ENCODE peak calls at places on chromosome 15, in nine cellular contexts. I is glutamatergic neuron; D is DND-41; W is CD4-positive, alpha-beta T cell; S is AG10803; G is right lobe of liver; J is pancreas; L is psoas muscle; U is foreskin keratinocyte. M is an unnamed sample.

GRCh38 chr15:39403674-39404117 is 177.2 kb upstream of the THBS1 start:
- DNase-seq in S (peak; percentile 76), L (no peak), U (peak; percentile 86), D (no peak), I (no peak), G (no peak), W (no peak), J (no peak), M (no peak)

GRCh38 chr15:90603893-90604292 is 74.2 kb downstream of the CRTC3 start:
- DNase-seq in D (peak; percentile 30), S (peak; percentile 32), W (peak; percentile 58), U (no peak), J (no peak), G (no peak), L (no peak), I (no peak), M (no peak)

GRCh38 chr15:89932880-89933279 is 20.1 kb upstream of the ARPIN start:
- DNase-seq in I (no peak), J (no peak), W (no peak), D (no peak), U (no peak), L (no peak), G (no peak), S (no peak), M (no peak)

GRCh38 chr15:77944002-77944867 is 133.3 kb downstream of the TBC1D2B start:
- DNase-seq in W (peak; percentile 19), I (peak; percentile 80), J (peak; percentile 86), S (peak; percentile 77), L (peak; percentile 93), U (peak; percentile 54), D (no peak), G (peak; percentile 89), M (peak; percentile 82)

GRCh38 chr15:63968122-63968524 is 78.2 kb downstream of the DAPK2 start:
- DNase-seq in S (no peak), I (no peak), D (no peak), L (peak; percentile 61), G (no peak), J (no peak), U (no peak), W (no peak), M (no peak)

GRCh38 chr15:59739557-59740186 is 50.6 kb upstream of the BNIP2 start:
- DNase-seq in W (no peak), J (no peak), U (no peak), I (no peak), L (no peak), D (no peak), G (peak; percentile 95), S (no peak), M (no peak)

GRCh38 chr15:65653341-65653740 is 31.6 kb downstream of the SLC24A1 start:
- DNase-seq in S (peak; percentile 54), I (no peak), J (no peak), G (no peak), W (no peak), U (no peak), D (no peak), L (no peak), M (no peak)

GRCh38 chr15:51365417-51365816 is 24.0 kb downstream of the GLDN start:
- DNase-seq in S (no peak), J (no peak), W (no peak), L (no peak), D (no peak), I (no peak), U (no peak), G (no peak), M (no peak)

GRCh38 chr15:28112962-28113361 is 13.8 kb upstream of the OCA2 start:
- DNase-seq in D (no peak), L (no peak), U (no peak), I (no peak), S (no peak), W (no peak), J (no peak), G (no peak), M (no peak)

GRCh38 chr15:29728418-29728817 is 93.8 kb downstream of the TJP1 start:
- DNase-seq in I (no peak), S (no peak), J (no peak), G (no peak), D (no peak), L (no peak), U (no peak), W (no peak), M (no peak)

GRCh38 chr15:63943829-63944680 is 102.2 kb downstream of the DAPK2 start:
- DNase-seq in G (no peak), S (no peak), I (no peak), U (no peak), J (no peak), W (no peak), D (no peak), L (no peak), M (no peak)

GRCh38 chr15:69011641-69012040 is 2.9 kb upstream of the NOX5 start:
- DNase-seq in G (no peak), W (no peak), J (no peak), I (no peak), L (no peak), S (no peak), U (no peak), D (no peak), M (no peak)

GRCh38 chr15:52234596-52235541 is 43.7 kb upstream of the GNB5 start:
- DNase-seq in J (no peak), U (no peak), D (no peak), I (no peak), W (peak; percentile 31), G (no peak), L (no peak), S (no peak), M (no peak)

GRCh38 chr15:68808091-68808490 is 12.6 kb downstream of the ANP32A start:
- DNase-seq in D (no peak), I (no peak), U (no peak), G (no peak), J (no peak), W (no peak), L (no peak), S (no peak), M (no peak)

GRCh38 chr15:63501256-63502089 is 2.9 kb upstream of the USP3 start:
- DNase-seq in D (no peak), I (peak; percentile 42), G (peak; percentile 90), W (no peak), S (peak; percentile 93), L (peak; percentile 86), U (no peak), J (peak; percentile 76), M (no peak)

GRCh38 chr15:78537266-78537665 is 3.0 kb upstream of the PSMA4 start:
- DNase-seq in I (no peak), U (no peak), G (no peak), D (no peak), W (no peak), L (no peak), S (peak; percentile 40), J (no peak), M (no peak)

GRCh38 chr15:90881181-90881977 is 2.9 kb upstream of the FES start:
- DNase-seq in W (no peak), J (no peak), L (no peak), S (no peak), U (no peak), G (peak; percentile 63), D (no peak), I (no peak), M (no peak)

GRCh38 chr15:68586274-68586961 is 7.6 kb downstream of the CORO2B start:
- DNase-seq in W (no peak), G (peak; percentile 24), I (peak; percentile 11), D (no peak), S (peak; percentile 64), U (peak; percentile 86), J (no peak), L (no peak), M (no peak)

GRCh38 chr15:56733131-56734012 is at the start of gene ZNF280D:
- DNase-seq in J (peak; percentile 90), D (peak; percentile 87), U (peak; percentile 73), W (peak; percentile 75), L (peak; percentile 95), I (peak; percentile 88), G (peak; percentile 93), S (peak; percentile 92), M (peak; percentile 76)

GRCh38 chr15:91566116-91566515 is 287.4 kb upstream of the SLCO3A1 start:
- DNase-seq in J (no peak), I (no peak), G (no peak), S (no peak), U (no peak), D (no peak), L (no peak), W (no peak), M (no peak)

GRCh38 chr15:63895194-63895593 is 61.4 kb upstream of the HERC1 start:
- DNase-seq in W (no peak), L (no peak), G (peak; percentile 27), D (no peak), I (no peak), J (no peak), U (no peak), S (no peak), M (no peak)

GRCh38 chr15:78396976-78397375 is 41.0 kb upstream of the IREB2 start:
- DNase-seq in W (no peak), S (peak; percentile 81), J (peak; percentile 82), U (no peak), I (no peak), L (peak; percentile 77), G (peak; percentile 96), D (no peak), M (no peak)

GRCh38 chr15:84023636-84024035 is 211.9 kb upstream of the GOLGA6L4 start:
- DNase-seq in U (peak; percentile 17), I (peak; percentile 35), G (no peak), W (no peak), D (peak; percentile 20), J (no peak), S (peak; percentile 15), L (no peak), M (no peak)
- TF ChIP-seq CTCF in U (peak; percentile 80), I (peak; percentile 62), G (peak; percentile 67), W (no peak), D (peak; percentile 57), J (no peak), S (peak; percentile 64), L (peak; percentile 41), M (peak; percentile 71)

DNA sequence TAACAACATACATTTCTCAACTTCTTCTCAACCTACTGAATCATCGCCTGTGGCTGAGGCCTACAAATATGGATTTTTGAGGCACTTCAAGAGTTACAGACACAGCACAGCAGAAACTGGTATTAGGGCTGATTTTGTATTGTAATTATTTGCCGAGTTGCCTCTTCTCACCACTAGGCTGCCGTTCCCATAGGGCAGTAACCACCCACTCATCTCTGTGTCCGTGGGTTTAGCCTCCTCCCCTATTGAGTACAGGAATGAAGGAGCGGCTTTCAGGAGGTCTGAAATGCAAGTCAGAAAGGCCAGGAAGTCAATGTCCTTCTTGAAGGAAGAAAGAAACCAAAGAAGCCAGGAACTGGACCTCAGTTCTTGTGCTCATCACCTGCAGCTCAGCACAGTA is 220.8 kb downstream of the MTHFS start:
- DNase-seq in S (peak; percentile 5), G (no peak), U (no peak), J (no peak), D (no peak), I (no peak), W (no peak), L (no peak), M (no peak)
- TF ChIP-seq CTCF in S (no peak), G (no peak), U (no peak), J (no peak), D (no peak), I (peak; percentile 16), W (no peak), L (no peak), M (no peak)

GRCh38 chr15:75720787-75721461 is 8.3 kb upstream of the CSPG4 start:
- DNase-seq in D (peak; percentile 29), I (peak; percentile 13), L (peak; percentile 86), W (no peak), S (no peak), J (peak; percentile 53), G (peak; percentile 68), U (peak; percentile 80), M (no peak)
- TF ChIP-seq CTCF in D (peak; percentile 48), I (no peak), L (peak; percentile 36), W (no peak), S (no peak), J (no peak), G (peak; percentile 30), U (peak; percentile 81), M (peak; percentile 40)

GRCh38 chr15:30859091-30859874 is 44.4 kb upstream of the FAN1 start:
- DNase-seq in D (no peak), J (no peak), I (no peak), L (no peak), G (no peak), W (no peak), S (peak; percentile 30), U (peak; percentile 21), M (no peak)
- TF ChIP-seq CTCF in D (peak; percentile 52), J (no peak), I (peak; percentile 82), L (peak; percentile 46), G (peak; percentile 63), W (peak; percentile 83), S (peak; percentile 78), U (peak; percentile 67), M (peak; percentile 81)